ENCODE peak calls at places on chromosomes 7 and 10, in four cellular contexts. W, G, D and L are unnamed samples. For H3K4me1, the result is how much of the 10 kb centered on the place peaks cover.

GRCh38 chr7:87204933-87205332 is 14.6 kb downstream of the TMEM243 start:
- DNase-seq in G (no peak), W (no peak), D (no peak), L (no peak)

GRCh38 chr7:27349621-27350020 is 107.0 kb downstream of the EVX1 start:
- DNase-seq in W (no peak), D (no peak), G (no peak), L (no peak)

GRCh38 chr10:125148021-125148439 is 12.3 kb downstream of the CTBP2 start:
- DNase-seq in W (no peak), G (no peak), D (no peak), L (peak)

GRCh38 chr7:100483728-100484635 is at the start of gene NYAP1:
- DNase-seq in W (peak), G (peak), D (no peak), L (no peak)

GRCh38 chr7:95045236-95045923 is 138.0 kb downstream of the PPP1R9A start:
- DNase-seq in G (no peak), D (no peak), W (no peak), L (no peak)

GRCh38 chr10:74084955-74085354 is 65.7 kb downstream of the AP3M1 start:
- DNase-seq in D (no peak), W (no peak), G (no peak), L (no peak)

GRCh38 chr10:89480047-89480446 is 55.3 kb downstream of the SLC16A12 start:
- DNase-seq in G (no peak), D (no peak), W (peak), L (no peak)

GRCh38 chr7:81607987-81608386 is 161.9 kb downstream of the HGF start:
- DNase-seq in D (no peak), W (no peak), G (no peak), L (no peak)

GRCh38 chr7:72453436-72453835 is 41.3 kb upstream of the CALN1 start:
- DNase-seq in G (no peak), W (no peak), D (no peak), L (no peak)

GRCh38 chr10:112649492-112650152 is 202.6 kb downstream of the VTI1A start:
- DNase-seq in D (no peak), G (no peak), W (peak), L (no peak)

GRCh38 chr10:59276133-59276532 is 86.2 kb downstream of the FAM13C start:
- DNase-seq in W (no peak), G (no peak), D (no peak), L (no peak)

GRCh38 chr7:113521468-113521867 is 397.3 kb downstream of the PPP1R3A start:
- DNase-seq in G (no peak), W (peak), D (no peak), L (no peak)

GRCh38 chr10:109978481-109978880 is 29.3 kb upstream of the ADD3 start:
- DNase-seq in D (no peak), G (no peak), W (peak), L (peak)

DNA sequence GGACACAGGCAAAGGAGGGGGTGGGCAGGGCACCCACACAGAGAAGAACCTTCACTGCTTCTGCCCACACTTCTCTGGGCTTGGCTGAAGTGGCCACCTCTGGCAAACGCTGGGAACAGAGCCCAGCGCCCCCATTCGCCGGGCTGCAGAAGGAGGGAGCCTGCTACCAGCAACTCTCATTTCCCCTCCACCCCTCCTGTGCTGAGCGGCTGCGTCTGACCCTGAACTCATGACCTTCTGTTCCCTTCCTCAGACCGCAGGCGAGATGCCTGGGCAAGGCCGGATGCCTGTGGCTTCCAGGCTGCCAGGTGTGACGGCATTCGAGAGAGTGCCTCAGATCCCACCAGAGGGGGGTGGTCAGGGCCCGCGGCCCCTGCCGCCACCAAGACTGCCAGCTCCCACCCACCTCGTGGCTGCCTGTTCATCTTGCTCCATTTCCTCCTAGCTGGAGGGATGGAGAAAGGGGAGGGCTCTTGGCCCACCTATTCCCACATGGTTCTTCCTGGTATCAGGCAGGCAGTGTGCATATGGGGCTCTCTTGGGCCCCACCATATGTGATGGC is 19.8 kb downstream of the DNAJB12 start:
- DNase-seq in G (peak), W (peak), D (peak), L (peak)
- H3K4me1 ChIP-seq in G (under half), W (under half), D (half or more), L (half or more)

GRCh38 chr7:74306737-74307469 is 17.7 kb downstream of the CLIP2 start:
- DNase-seq in W (peak), G (no peak), D (no peak), L (peak)
- H3K4me3 ChIP-seq in W (no peak), G (peak), D (no peak), L (peak)

DNA sequence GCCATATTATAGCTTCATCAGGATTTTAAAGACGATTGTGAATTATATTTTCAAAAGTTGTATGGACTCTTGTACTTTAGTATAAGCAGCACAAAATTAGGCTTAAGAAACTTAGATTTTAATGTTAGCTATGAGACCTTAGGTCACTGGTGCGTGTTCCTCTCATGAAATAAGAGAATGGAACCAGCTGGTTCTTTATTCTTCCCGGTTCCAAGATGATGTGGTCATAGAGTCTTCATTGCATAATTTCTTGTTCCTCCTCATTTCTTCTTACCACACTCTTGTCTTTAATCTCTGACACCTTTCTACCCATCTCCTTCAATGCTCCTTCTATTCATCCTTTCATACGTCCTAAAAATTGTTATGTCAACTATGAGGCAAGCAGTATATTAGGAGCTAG is 437.2 kb downstream of the AUTS2 start:
- DNase-seq in G (no peak), W (no peak), D (no peak), L (no peak)
- TF ChIP-seq CTCF in G (no peak), W (no peak), D (no peak), L (no peak)

DNA sequence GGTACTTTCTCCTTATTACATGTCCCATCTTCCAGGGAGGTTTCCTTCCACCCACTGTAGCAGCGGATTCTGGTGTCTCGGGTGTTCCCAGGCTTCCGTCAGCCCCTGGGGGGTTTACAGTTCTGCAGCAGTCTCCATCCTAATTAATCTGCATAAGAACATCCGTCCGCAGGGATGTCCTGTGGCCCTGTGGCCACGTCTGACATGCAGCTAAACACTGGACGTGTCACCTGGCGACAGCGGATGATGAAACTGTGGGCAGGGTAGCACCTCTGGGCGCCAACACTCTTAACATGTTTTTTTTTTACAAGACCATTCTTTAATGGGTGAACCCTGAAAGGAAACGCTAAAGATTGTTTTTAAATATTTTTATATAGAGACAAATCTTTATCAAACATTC is 58.2 kb downstream of the DIP2C start:
- DNase-seq in W (no peak), D (no peak), G (no peak), L (peak)
- H3K4me1 ChIP-seq in W (under half), D (under half), G (under half), L (under half)

DNA sequence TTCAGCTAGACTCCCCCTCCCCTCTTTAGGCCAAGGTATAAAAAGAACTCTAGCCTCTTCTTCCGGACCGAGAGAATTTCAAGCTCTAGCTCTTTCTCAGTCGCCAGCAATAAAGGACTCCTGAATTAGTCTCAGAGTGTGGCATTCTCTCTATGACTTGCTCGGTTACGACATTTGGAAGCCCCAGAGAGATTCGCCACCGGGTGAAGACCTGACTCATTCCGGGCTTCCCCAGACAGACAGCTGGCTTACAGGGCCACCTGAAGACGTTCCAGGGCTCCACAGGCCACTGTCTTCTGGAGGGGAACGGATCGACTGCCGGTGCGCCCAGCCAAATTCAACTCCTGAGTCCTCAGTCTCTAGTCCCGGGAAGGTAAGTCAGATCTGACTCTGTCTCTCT is at the start of gene AKR1B15:
- DNase-seq in D (no peak), G (no peak), W (peak), L (peak)
- H3K4me3 ChIP-seq in D (no peak), G (no peak), W (no peak), L (no peak)

DNA sequence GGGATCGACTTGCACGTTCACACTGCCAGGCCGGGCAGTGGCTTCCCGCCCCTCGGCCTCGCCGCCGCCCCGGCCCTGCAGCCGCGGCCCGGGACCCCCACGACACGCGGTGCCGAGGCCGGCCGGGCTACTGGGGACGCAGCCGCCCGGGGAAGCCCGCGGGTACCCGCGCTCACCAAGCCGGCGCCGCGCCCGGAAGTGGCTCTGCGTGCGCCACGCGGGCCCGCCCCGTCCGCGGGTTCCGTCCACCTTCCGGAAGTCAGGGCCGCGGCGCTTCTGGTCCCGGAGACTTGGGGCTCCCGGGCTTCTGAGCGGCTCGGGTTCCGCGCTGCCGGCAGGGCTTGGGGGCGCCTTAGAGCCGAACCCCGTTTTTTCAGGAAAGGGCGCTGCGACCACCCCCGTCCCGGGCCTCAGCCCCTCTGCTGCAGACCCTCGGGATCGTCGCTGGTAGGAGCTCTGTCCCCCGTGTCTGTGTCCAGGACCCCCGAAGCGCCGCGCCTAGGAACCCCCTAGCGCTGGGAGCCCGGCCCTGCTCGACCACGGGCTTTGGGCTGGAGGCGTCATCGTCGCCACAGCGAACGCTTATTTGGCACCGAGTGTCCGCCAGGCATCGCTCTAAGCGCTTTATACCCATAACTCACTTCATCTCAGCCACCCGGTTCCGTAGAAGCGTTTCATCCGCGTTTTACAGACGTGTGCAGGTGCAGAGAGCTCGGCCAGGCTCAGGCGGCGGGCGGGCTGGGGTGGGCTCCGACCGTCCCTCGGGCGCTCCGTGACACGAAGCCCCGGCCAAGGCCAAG is at the start of gene PSMG3:
- DNase-seq in G (peak), W (peak), D (peak), L (peak)
- TF ChIP-seq CTCF in G (peak), W (peak), D (peak), L (peak)

GRCh38 chr10:123132576-123133477 is 2.9 kb upstream of the HMX3 start:
- DNase-seq in G (peak), W (peak), D (peak), L (peak)
- H3K4me1 ChIP-seq in G (under half), W (under half), D (under half), L (under half)